ENCODE peak calls at places on chromosomes 3 and 15, in nine cellular contexts. O, H, Y, A, M, N, L, I and T are unnamed samples.
A peak's percentile ranks its signal among the peaks of the same experiment; 100 is the strongest.

GRCh38 chr15:63082366-63082765 is 39.3 kb upstream of the LACTB start:
- DNase-seq in O (no peak), H (no peak), Y (no peak), A (no peak), M (no peak), N (peak; percentile 53), L (no peak), I (no peak), T (no peak)

GRCh38 chr3:99505200-99505599 is 133.2 kb upstream of the COL8A1 start:
- DNase-seq in O (no peak), H (no peak), Y (no peak), A (no peak), M (no peak), N (no peak), L (no peak), I (no peak), T (no peak)

GRCh38 chr15:34793901-34794300 is 1.4 kb downstream of the ACTC1 start:
- DNase-seq in O (no peak), H (no peak), Y (no peak), A (no peak), M (no peak), N (no peak), L (no peak), I (no peak), T (no peak)

GRCh38 chr15:31831596-31831995 is 198.7 kb upstream of the CHRNA7 start:
- DNase-seq in O (no peak), H (no peak), Y (no peak), A (no peak), M (no peak), N (no peak), L (no peak), I (no peak), T (no peak)

GRCh38 chr15:72782993-72783562 is 480 bp downstream of the ADPGK start:
- DNase-seq in O (peak; percentile 63), H (no peak), Y (peak; percentile 54), A (peak; percentile 32), M (no peak), N (no peak), L (peak; percentile 68), I (no peak), T (no peak)

GRCh38 chr3:30355622-30356021 is 250.8 kb upstream of the TGFBR2 start:
- DNase-seq in O (no peak), H (peak; percentile 39), Y (no peak), A (no peak), M (no peak), N (no peak), L (no peak), I (no peak), T (no peak)

GRCh38 chr3:127490271-127491023 is 100.1 kb downstream of the TPRA1 start:
- DNase-seq in O (no peak), H (no peak), Y (no peak), A (no peak), M (no peak), N (no peak), L (no peak), I (no peak), T (peak; percentile 67)

GRCh38 chr15:87287156-87287555 is 969.4 kb downstream of the NTRK3 start:
- DNase-seq in O (no peak), H (no peak), Y (no peak), A (no peak), M (no peak), N (peak; percentile 98), L (no peak), I (peak; percentile 23), T (no peak)

GRCh38 chr3:123749716-123750115 is 134.4 kb downstream of the MYLK start:
- DNase-seq in O (no peak), H (no peak), Y (no peak), A (peak; percentile 83), M (no peak), N (peak; percentile 78), L (no peak), I (peak; percentile 89), T (no peak)